ENCODE peak calls at places on chromosome 3, in six cellular contexts. B is IMR-90, Q is neuronal stem cell, H is H9, C is H1, L is mesenchymal stem cell. F is an unnamed sample.

GRCh38 chr3:62277986-62278385 is 95.4 kb downstream of the FEZF2 start:
- DNase-seq in L (no peak), B (peak; percentile 1), C (no peak), Q (no peak), H (no peak), F (no peak)

GRCh38 chr3:187955076-187955952 is 198.6 kb upstream of the LPP start:
- DNase-seq in L (peak; percentile 94), Q (no peak), B (peak; percentile 93), H (no peak), C (no peak), F (no peak)

GRCh38 chr3:4588410-4588809 is 95.3 kb downstream of the ITPR1 start:
- DNase-seq in B (peak; percentile 59), L (peak; percentile 77), H (no peak), C (no peak), Q (no peak), F (no peak)

GRCh38 chr3:151283907-151284461 is 5.6 kb upstream of the P2RY14 start:
- DNase-seq in Q (no peak), L (peak; percentile 82), H (no peak), B (peak; percentile 94), C (no peak), F (no peak)

GRCh38 chr3:71247948-71248315 is 335.6 kb downstream of the FOXP1 start:
- DNase-seq in B (no peak), H (no peak), Q (no peak), C (no peak), L (no peak), F (no peak)

GRCh38 chr3:42653560-42654330 is at the start of gene ZBTB47:
- DNase-seq in H (peak; percentile 38), L (peak; percentile 52), C (no peak), Q (no peak), B (no peak), F (peak; percentile 41)

GRCh38 chr3:150443331-150443741 is 35.2 kb downstream of the TSC22D2 start:
- DNase-seq in H (no peak), B (peak; percentile 80), L (peak; percentile 56), C (no peak), Q (no peak), F (no peak)

GRCh38 chr3:64267774-64268604 is 42.7 kb upstream of the PRICKLE2 start:
- DNase-seq in Q (peak; percentile 35), L (peak; percentile 67), B (peak; percentile 68), H (peak; percentile 78), C (peak; percentile 51), F (peak; percentile 85)

GRCh38 chr3:46409735-46410489 is 2.9 kb downstream of the CCRL2 start:
- DNase-seq in Q (no peak), L (no peak), H (no peak), B (no peak), C (no peak), F (no peak)

GRCh38 chr3:132167870-132168269 is 133.1 kb upstream of the CPNE4 start:
- DNase-seq in H (no peak), C (no peak), B (no peak), L (no peak), Q (no peak), F (no peak)

GRCh38 chr3:177889158-177889557 is 647.1 kb upstream of the KCNMB2 start:
- DNase-seq in C (no peak), L (peak; percentile 19), H (no peak), B (no peak), Q (no peak), F (no peak)

GRCh38 chr3:110810356-110810755 is 261.3 kb upstream of the NECTIN3 start:
- DNase-seq in H (no peak), B (peak; percentile 62), L (peak; percentile 46), Q (no peak), C (no peak), F (no peak)

GRCh38 chr3:184578822-184579221 is 17.2 kb downstream of the EPHB3 start:
- DNase-seq in B (no peak), H (no peak), Q (no peak), C (no peak), L (no peak), F (peak; percentile 53)

GRCh38 chr3:5155241-5155640 is 32.3 kb upstream of the EDEM1 start:
- DNase-seq in B (no peak), H (no peak), L (no peak), C (no peak), Q (no peak), F (no peak)

GRCh38 chr3:150286390-150287147 is 121.5 kb upstream of the TSC22D2 start:
- DNase-seq in L (peak; percentile 60), H (no peak), C (no peak), Q (no peak), B (peak; percentile 51), F (peak; percentile 84)

GRCh38 chr3:78497692-78498091 is 1270.1 kb downstream of the ROBO1 start:
- DNase-seq in C (no peak), H (no peak), L (peak; percentile 6), B (no peak), Q (no peak), F (no peak)

GRCh38 chr3:172530101-172530561 is 6.9 kb upstream of the TNFSF10 start:
- DNase-seq in L (no peak), B (no peak), Q (no peak), C (no peak), H (no peak), F (no peak)

GRCh38 chr3:43512749-43513404 is 108.9 kb downstream of the ANO10 start:
- DNase-seq in L (peak; percentile 83), B (peak; percentile 81), Q (no peak), H (no peak), C (no peak), F (no peak)

GRCh38 chr3:166554006-166554405 is 716.8 kb upstream of the BCHE start:
- DNase-seq in L (peak; percentile 1), B (no peak), Q (no peak), H (no peak), C (no peak), F (no peak)

GRCh38 chr3:14152233-14152962 is 26.0 kb downstream of the XPC start:
- DNase-seq in B (no peak), C (no peak), H (peak; percentile 28), Q (no peak), L (no peak), F (no peak)

GRCh38 chr3:145088917-145089316 is 1072.1 kb downstream of the PLOD2 start:
- DNase-seq in L (no peak), H (no peak), B (no peak), C (no peak), Q (no peak), F (no peak)

GRCh38 chr3:142498397-142499180 is 50.8 kb upstream of the XRN1 start:
- DNase-seq in Q (no peak), B (peak; percentile 6), H (no peak), C (no peak), L (no peak), F (no peak)

GRCh38 chr3:98027084-98027445 is 8.1 kb downstream of the GABRR3 start:
- DNase-seq in H (no peak), C (no peak), Q (no peak), L (no peak), B (no peak), F (no peak)

GRCh38 chr3:158167737-158168469 is 58.0 kb downstream of the RSRC1 start:
- DNase-seq in Q (no peak), B (peak; percentile 98), H (no peak), C (no peak), L (peak; percentile 93), F (peak; percentile 27)

GRCh38 chr3:145116769-145117168 is 1044.2 kb downstream of the PLOD2 start:
- DNase-seq in H (peak; percentile 29), B (no peak), Q (no peak), C (no peak), L (no peak), F (no peak)

GRCh38 chr3:76025561-76025960 is 240.2 kb upstream of the ZNF717 start:
- DNase-seq in B (no peak), Q (no peak), L (peak; percentile 17), H (no peak), C (no peak), F (no peak)

GRCh38 chr3:197501879-197502620 is 53.7 kb downstream of the BDH1 start:
- DNase-seq in H (peak; percentile 86), C (peak; percentile 49), L (peak; percentile 66), B (peak; percentile 26), Q (peak; percentile 50), F (peak; percentile 91)

DNA sequence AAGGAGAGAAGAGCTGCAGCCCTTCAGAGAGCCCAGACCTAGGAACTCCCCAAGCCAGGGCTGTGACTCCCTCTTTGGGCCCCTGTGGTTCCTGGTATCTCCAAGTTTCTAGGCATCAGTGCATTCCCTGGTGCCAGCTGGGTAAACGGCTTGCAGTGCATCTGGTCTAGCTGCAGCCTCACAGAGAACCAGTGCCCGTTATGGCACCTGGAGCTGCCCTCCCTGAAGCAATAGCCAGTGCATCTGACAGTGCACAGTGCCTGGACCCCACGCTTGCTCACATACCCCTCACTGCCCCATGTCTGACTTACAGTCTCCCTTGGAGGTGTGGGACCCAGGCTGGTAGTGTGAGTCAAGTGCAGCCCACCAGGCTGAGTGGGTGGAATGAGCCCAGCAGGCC is 52.1 kb downstream of the LSAMP start:
- DNase-seq in H (no peak), C (no peak), B (no peak), Q (no peak), L (no peak), F (no peak)
- H2BK15ac ChIP-seq in H (no peak overlapping the region), C (no peak overlapping the region), B (no peak overlapping the region), Q (no peak overlapping the region), L (no peak overlapping the region), F (no peak overlapping the region)

GRCh38 chr3:100645913-100646312 is 36.5 kb downstream of the ADGRG7 start:
- DNase-seq in Q (no peak), L (no peak), B (no peak), C (no peak), H (no peak), F (no peak)

GRCh38 chr3:100637197-100637631 is 27.8 kb downstream of the ADGRG7 start:
- DNase-seq in C (no peak), L (peak; percentile 10), Q (no peak), H (no peak), B (peak; percentile 28), F (peak; percentile 64)

GRCh38 chr3:100647171-100647570 is 37.8 kb downstream of the ADGRG7 start:
- DNase-seq in Q (no peak), C (no peak), B (no peak), L (no peak), H (no peak), F (no peak)

GRCh38 chr3:100640633-100641032 is 31.2 kb downstream of the ADGRG7 start:
- DNase-seq in H (no peak), L (no peak), C (no peak), B (no peak), Q (no peak), F (no peak)

GRCh38 chr3:100641471-100642032 is 32.2 kb downstream of the ADGRG7 start:
- DNase-seq in L (no peak), H (no peak), Q (no peak), C (no peak), B (no peak), F (no peak)
- H3K4me2 ChIP-seq in L (no peak overlapping the region), H (no peak overlapping the region), Q (no peak overlapping the region), C (no peak overlapping the region), B (no peak overlapping the region), F (no peak overlapping the region)

GRCh38 chr3:10352146-10352911 is 31.4 kb upstream of the SEC13 start:
- DNase-seq in Q (no peak), L (peak; percentile 94), C (no peak), B (peak; percentile 98), H (no peak), F (peak; percentile 32)
- H2BK15ac ChIP-seq in Q (no peak overlapping the region), L (peak overlapping the region; percentile 4), C (no peak overlapping the region), B (peak overlapping the region; percentile 76), H (no peak overlapping the region), F (no peak overlapping the region)

DNA sequence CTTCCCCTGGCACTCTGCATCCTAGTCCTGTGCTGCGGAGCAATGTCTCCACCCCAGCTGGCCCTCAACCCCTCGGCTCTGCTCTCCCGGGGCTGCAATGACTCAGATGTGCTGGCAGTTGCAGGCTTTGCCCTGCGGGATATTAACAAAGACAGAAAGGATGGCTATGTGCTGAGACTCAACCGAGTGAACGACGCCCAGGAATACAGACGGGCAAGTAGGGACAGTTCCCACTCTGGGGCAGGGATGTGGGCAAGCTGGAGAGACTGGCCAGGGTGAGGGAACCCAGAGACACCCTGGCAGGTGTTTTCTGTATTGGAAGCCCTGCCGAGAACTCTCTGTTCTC is 247 bp downstream of the FETUB start:
- DNase-seq in C (no peak), B (no peak), L (no peak), Q (no peak), H (peak; percentile 62), F (no peak)
- H3K4me2 ChIP-seq in C (no peak overlapping the region), B (no peak overlapping the region), L (no peak overlapping the region), Q (no peak overlapping the region), H (no peak overlapping the region), F (no peak overlapping the region)

F was measured in mesendoderm.